ENCODE peak calls at places on chromosomes 3 and 15, in four cellular contexts. One of them, this sample, is unnamed.

GRCh38 chr3:101377796-101378195 is 57.4 kb upstream of the IMPG2 start:
- DNase-seq in CD8-positive, alpha-beta T cell: no peak
- DNase-seq in colonic mucosa: no peak
- DNase-seq in left ventricle myocardium inferior: no peak
- DNase-seq in this sample: no peak

GRCh38 chr3:166205158-166205557 is 367.9 kb upstream of the BCHE start:
- DNase-seq in CD8-positive, alpha-beta T cell: no peak
- DNase-seq in colonic mucosa: no peak
- DNase-seq in left ventricle myocardium inferior: no peak
- DNase-seq in this sample: no peak

GRCh38 chr3:144770291-144770690 is 798.7 kb downstream of the DIPK2A start:
- DNase-seq in CD8-positive, alpha-beta T cell: no peak
- DNase-seq in colonic mucosa: no peak
- DNase-seq in left ventricle myocardium inferior: no peak
- DNase-seq in this sample: no peak

GRCh38 chr3:194857459-194858113 is 171.9 kb downstream of the FAM43A start:
- DNase-seq in CD8-positive, alpha-beta T cell: no peak
- DNase-seq in colonic mucosa: no peak
- DNase-seq in left ventricle myocardium inferior: no peak
- DNase-seq in this sample: no peak

GRCh38 chr3:162007722-162008121 is 511.1 kb downstream of the OTOL1 start:
- DNase-seq in CD8-positive, alpha-beta T cell: no peak
- DNase-seq in colonic mucosa: no peak
- DNase-seq in left ventricle myocardium inferior: no peak
- DNase-seq in this sample: no peak

GRCh38 chr15:57662802-57663201 is 43.7 kb upstream of the POLR2M start:
- DNase-seq in CD8-positive, alpha-beta T cell: no peak
- DNase-seq in colonic mucosa: peak; percentile 38
- DNase-seq in left ventricle myocardium inferior: no peak
- DNase-seq in this sample: no peak

GRCh38 chr3:49462222-49462621 is 7.8 kb upstream of the DAG1 start:
- DNase-seq in CD8-positive, alpha-beta T cell: no peak
- DNase-seq in colonic mucosa: no peak
- DNase-seq in left ventricle myocardium inferior: no peak
- DNase-seq in this sample: no peak

GRCh38 chr3:40290396-40290795 is 19.1 kb upstream of the EIF1B start:
- DNase-seq in CD8-positive, alpha-beta T cell: no peak
- DNase-seq in colonic mucosa: no peak
- DNase-seq in left ventricle myocardium inferior: peak; percentile 56
- DNase-seq in this sample: peak; percentile 58

GRCh38 chr3:123317716-123318115 is 116.0 kb downstream of the SEC22A start:
- DNase-seq in CD8-positive, alpha-beta T cell: no peak
- DNase-seq in colonic mucosa: no peak
- DNase-seq in left ventricle myocardium inferior: no peak
- DNase-seq in this sample: no peak

GRCh38 chr15:68429691-68430470 is 2.1 kb downstream of the ITGA11 start:
- DNase-seq in CD8-positive, alpha-beta T cell: no peak
- DNase-seq in colonic mucosa: peak; percentile 0
- DNase-seq in left ventricle myocardium inferior: no peak
- DNase-seq in this sample: peak; percentile 1

GRCh38 chr15:68432665-68433064 is 702 bp upstream of the ITGA11 start:
- DNase-seq in CD8-positive, alpha-beta T cell: no peak
- DNase-seq in colonic mucosa: peak; percentile 15
- DNase-seq in left ventricle myocardium inferior: no peak
- DNase-seq in this sample: no peak

GRCh38 chr15:68430471-68431036 is 1.4 kb downstream of the ITGA11 start:
- DNase-seq in CD8-positive, alpha-beta T cell: no peak
- DNase-seq in colonic mucosa: peak; percentile 11
- DNase-seq in left ventricle myocardium inferior: no peak
- DNase-seq in this sample: no peak

GRCh38 chr15:68431792-68432401 is at the start of gene ITGA11:
- DNase-seq in CD8-positive, alpha-beta T cell: peak; percentile 5
- DNase-seq in colonic mucosa: peak; percentile 57
- DNase-seq in left ventricle myocardium inferior: peak; percentile 83
- DNase-seq in this sample: peak; percentile 60

DNA sequence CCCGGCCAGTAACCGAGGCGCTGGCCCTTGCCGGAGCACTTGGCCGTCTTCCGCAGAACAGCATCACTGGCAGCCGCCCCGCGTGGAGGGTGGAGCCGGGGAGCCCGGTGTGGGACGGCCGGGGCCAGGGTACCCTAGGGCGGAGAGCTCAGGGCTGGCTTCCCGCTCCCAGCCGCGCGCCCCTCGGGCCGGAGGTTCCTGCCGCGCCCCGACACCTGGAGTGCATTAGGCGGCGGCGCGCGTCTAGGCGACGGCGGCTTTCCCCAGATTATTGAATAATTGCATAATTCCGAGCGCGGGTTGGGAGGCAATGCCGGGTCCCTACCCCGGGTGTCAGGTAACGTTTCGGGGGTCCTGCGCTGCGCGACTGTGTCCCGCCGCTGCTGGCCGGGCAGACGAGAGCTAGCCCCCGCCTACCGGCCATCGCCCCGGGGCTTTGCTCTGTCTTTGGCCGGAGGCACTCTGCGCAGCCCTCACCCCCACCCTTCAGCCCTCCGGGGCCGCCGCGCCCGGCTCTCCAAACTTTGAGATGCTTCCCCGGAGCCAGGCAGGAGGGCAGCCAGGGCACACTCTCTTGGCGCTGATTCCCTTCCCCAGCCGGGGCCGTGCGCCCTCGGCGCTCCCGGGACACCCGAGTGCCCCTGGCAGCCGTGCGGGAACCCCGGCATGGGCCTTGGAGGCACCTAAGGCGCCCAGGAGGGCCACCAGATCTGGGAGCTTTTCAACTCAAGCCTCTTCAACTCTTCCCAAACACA is 749 bp downstream of the ITGA11 start:
- DNase-seq in CD8-positive, alpha-beta T cell: peak; percentile 5
- DNase-seq in colonic mucosa: peak; percentile 27
- DNase-seq in left ventricle myocardium inferior: peak; percentile 59
- DNase-seq in this sample: peak; percentile 64
- H3K27me3 ChIP-seq in CD8-positive, alpha-beta T cell: no peaks in the 10 kb centered on the region
- H3K27me3 ChIP-seq in colonic mucosa: peaks cover 27% of the 10 kb centered on the region
- H3K27me3 ChIP-seq in left ventricle myocardium inferior: peaks cover 57% of the 10 kb centered on the region
- H3K27me3 ChIP-seq in this sample: peaks cover 64% of the 10 kb centered on the region

GRCh38 chr15:22257047-22257667 is 176.8 kb downstream of the OR4M2 start:
- DNase-seq in CD8-positive, alpha-beta T cell: no peak
- DNase-seq in colonic mucosa: no peak
- DNase-seq in left ventricle myocardium inferior: no peak
- DNase-seq in this sample: no peak
- H3K4me3 ChIP-seq in CD8-positive, alpha-beta T cell: no peak overlapping the region
- H3K4me3 ChIP-seq in colonic mucosa: no peak overlapping the region
- H3K4me3 ChIP-seq in left ventricle myocardium inferior: no peak overlapping the region
- H3K4me3 ChIP-seq in this sample: no peak overlapping the region

GRCh38 chr15:28099555-28100140 is 533 bp upstream of the OCA2 start:
- DNase-seq in CD8-positive, alpha-beta T cell: no peak
- DNase-seq in colonic mucosa: no peak
- DNase-seq in left ventricle myocardium inferior: no peak
- DNase-seq in this sample: no peak

GRCh38 chr15:28098766-28099554 is at the start of gene OCA2:
- DNase-seq in CD8-positive, alpha-beta T cell: peak; percentile 75
- DNase-seq in colonic mucosa: peak; percentile 68
- DNase-seq in left ventricle myocardium inferior: peak; percentile 53
- DNase-seq in this sample: peak; percentile 70

GRCh38 chr15:28096720-28097431 is 2.2 kb downstream of the OCA2 start:
- DNase-seq in CD8-positive, alpha-beta T cell: no peak
- DNase-seq in colonic mucosa: peak; percentile 32
- DNase-seq in left ventricle myocardium inferior: no peak
- DNase-seq in this sample: no peak

GRCh38 chr15:28097656-28098359 is 1.3 kb downstream of the OCA2 start:
- DNase-seq in CD8-positive, alpha-beta T cell: no peak
- DNase-seq in colonic mucosa: no peak
- DNase-seq in left ventricle myocardium inferior: no peak
- DNase-seq in this sample: no peak

GRCh38 chr15:28098360-28098765 is 752 bp downstream of the OCA2 start:
- DNase-seq in CD8-positive, alpha-beta T cell: no peak
- DNase-seq in colonic mucosa: no peak
- DNase-seq in left ventricle myocardium inferior: no peak
- DNase-seq in this sample: no peak
- H3K27me3 ChIP-seq in CD8-positive, alpha-beta T cell: peaks cover 42% of the 10 kb centered on the region
- H3K27me3 ChIP-seq in colonic mucosa: peaks cover 33% of the 10 kb centered on the region
- H3K27me3 ChIP-seq in left ventricle myocardium inferior: peaks cover 85% of the 10 kb centered on the region
- H3K27me3 ChIP-seq in this sample: peaks cover 20% of the 10 kb centered on the region

DNA sequence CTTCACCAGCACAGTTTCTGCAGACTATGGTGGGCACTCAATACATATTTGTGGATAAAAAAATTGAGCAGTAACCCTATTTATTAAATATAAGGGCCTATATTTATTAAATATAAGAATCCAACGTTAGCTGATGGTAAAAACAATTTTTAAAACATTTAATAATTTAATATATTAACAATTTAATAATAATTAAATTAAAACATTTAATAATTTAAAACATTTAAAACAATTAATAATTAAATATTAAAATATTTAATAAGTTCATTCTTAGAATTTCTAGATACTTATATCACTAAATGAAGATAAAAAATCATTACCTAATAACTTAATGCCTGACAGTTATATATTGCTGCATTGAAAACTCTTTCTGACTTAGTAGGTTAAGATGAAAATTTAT is 880.2 kb upstream of the EPHA6 start:
- DNase-seq in CD8-positive, alpha-beta T cell: no peak
- DNase-seq in colonic mucosa: no peak
- DNase-seq in left ventricle myocardium inferior: no peak
- DNase-seq in this sample: no peak
- H3K4me3 ChIP-seq in CD8-positive, alpha-beta T cell: no peak overlapping the region
- H3K4me3 ChIP-seq in colonic mucosa: no peak overlapping the region
- H3K4me3 ChIP-seq in left ventricle myocardium inferior: no peak overlapping the region
- H3K4me3 ChIP-seq in this sample: no peak overlapping the region

DNA sequence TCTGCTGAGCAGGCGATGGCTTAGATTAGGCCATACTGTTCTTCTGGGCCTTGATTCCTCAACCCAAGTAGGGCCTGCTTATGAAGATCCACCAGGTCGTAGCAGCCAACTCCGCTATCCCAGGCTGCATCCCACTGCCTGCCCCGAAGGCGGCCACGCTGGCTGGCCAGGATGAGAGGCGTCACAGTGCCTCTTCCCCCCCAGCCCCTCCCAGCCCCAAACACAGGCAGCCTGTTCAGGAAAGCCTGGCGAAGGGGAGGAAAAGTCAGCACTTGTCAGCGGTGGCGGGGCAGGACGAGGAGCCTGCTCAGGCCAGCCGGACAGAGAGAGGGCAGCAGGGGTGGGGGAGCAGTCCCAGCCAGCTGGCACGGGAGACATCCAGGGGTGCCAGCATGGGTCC is 11.2 kb downstream of the PTH1R start:
- DNase-seq in CD8-positive, alpha-beta T cell: no peak
- DNase-seq in colonic mucosa: no peak
- DNase-seq in left ventricle myocardium inferior: no peak
- DNase-seq in this sample: no peak
- H3K27me3 ChIP-seq in CD8-positive, alpha-beta T cell: peaks cover 7% of the 10 kb centered on the region
- H3K27me3 ChIP-seq in colonic mucosa: peaks cover 12% of the 10 kb centered on the region
- H3K27me3 ChIP-seq in left ventricle myocardium inferior: peaks cover 15% of the 10 kb centered on the region
- H3K27me3 ChIP-seq in this sample: no peaks in the 10 kb centered on the region